ENCODE peak calls at places on chromosomes 7 and 10, in six cellular contexts. One of them, this sample, is unnamed.

GRCh38 chr7:2123360-2123759 is 109.4 kb downstream of the MAD1L1 start:
- DNase-seq in heart left ventricle: no peak
- DNase-seq in uterus: no peak
- DNase-seq in stomach: no peak
- DNase-seq in body of pancreas: no peak
- DNase-seq in ovary: no peak
- DNase-seq in this sample: no peak

GRCh38 chr10:132403511-132404168 is 6.6 kb downstream of the PWWP2B start:
- DNase-seq in stomach: peak; percentile 69
- DNase-seq in ovary: no peak
- DNase-seq in uterus: no peak
- DNase-seq in heart left ventricle: no peak
- DNase-seq in body of pancreas: peak; percentile 39
- DNase-seq in this sample: peak; percentile 43

GRCh38 chr10:66928000-66928770 is 2.3 kb downstream of the LRRTM3 start:
- DNase-seq in stomach: no peak
- DNase-seq in ovary: no peak
- DNase-seq in uterus: no peak
- DNase-seq in heart left ventricle: no peak
- DNase-seq in body of pancreas: no peak
- DNase-seq in this sample: peak; percentile 40

GRCh38 chr10:61721431-61721830 is 58.7 kb downstream of the CABCOCO1 start:
- DNase-seq in uterus: no peak
- DNase-seq in ovary: no peak
- DNase-seq in stomach: no peak
- DNase-seq in body of pancreas: no peak
- DNase-seq in heart left ventricle: no peak
- DNase-seq in this sample: no peak

GRCh38 chr10:50892467-50892866 is 7.0 kb upstream of the A1CF start:
- DNase-seq in uterus: no peak
- DNase-seq in body of pancreas: no peak
- DNase-seq in heart left ventricle: no peak
- DNase-seq in ovary: no peak
- DNase-seq in stomach: no peak
- DNase-seq in this sample: no peak

GRCh38 chr10:72083234-72084093 is 4.9 kb downstream of the SPOCK2 start:
- DNase-seq in body of pancreas: no peak
- DNase-seq in uterus: no peak
- DNase-seq in heart left ventricle: no peak
- DNase-seq in stomach: no peak
- DNase-seq in ovary: no peak
- DNase-seq in this sample: no peak

GRCh38 chr7:30789334-30789711 is 18.1 kb downstream of the MINDY4 start:
- DNase-seq in uterus: no peak
- DNase-seq in body of pancreas: peak; percentile 23
- DNase-seq in ovary: no peak
- DNase-seq in heart left ventricle: no peak
- DNase-seq in stomach: no peak
- DNase-seq in this sample: no peak

GRCh38 chr10:71725249-71725648 is 5.7 kb upstream of the C10orf105 start:
- DNase-seq in stomach: no peak
- DNase-seq in body of pancreas: no peak
- DNase-seq in uterus: no peak
- DNase-seq in heart left ventricle: no peak
- DNase-seq in ovary: no peak
- DNase-seq in this sample: no peak

GRCh38 chr7:82012453-82012852 is 242.6 kb upstream of the HGF start:
- DNase-seq in ovary: no peak
- DNase-seq in heart left ventricle: no peak
- DNase-seq in body of pancreas: no peak
- DNase-seq in stomach: no peak
- DNase-seq in uterus: no peak
- DNase-seq in this sample: no peak

GRCh38 chr7:126574838-126575250 is 677.9 kb downstream of the GRM8 start:
- DNase-seq in uterus: no peak
- DNase-seq in body of pancreas: no peak
- DNase-seq in stomach: no peak
- DNase-seq in heart left ventricle: no peak
- DNase-seq in ovary: no peak
- DNase-seq in this sample: no peak

GRCh38 chr7:157550300-157551275 is 213.8 kb downstream of the DNAJB6 start:
- DNase-seq in stomach: no peak
- DNase-seq in body of pancreas: no peak
- DNase-seq in uterus: no peak
- DNase-seq in ovary: no peak
- DNase-seq in heart left ventricle: no peak
- DNase-seq in this sample: no peak

GRCh38 chr10:86085136-86085535 is 281.5 kb downstream of the GRID1 start:
- DNase-seq in uterus: no peak
- DNase-seq in heart left ventricle: no peak
- DNase-seq in stomach: peak; percentile 24
- DNase-seq in ovary: no peak
- DNase-seq in body of pancreas: no peak
- DNase-seq in this sample: no peak

GRCh38 chr7:128053023-128053422 is 21.8 kb upstream of the LRRC4 start:
- DNase-seq in uterus: no peak
- DNase-seq in ovary: no peak
- DNase-seq in heart left ventricle: no peak
- DNase-seq in body of pancreas: peak; percentile 39
- DNase-seq in stomach: no peak
- DNase-seq in this sample: no peak

GRCh38 chr7:11471255-11471654 is 360.7 kb downstream of the THSD7A start:
- DNase-seq in stomach: no peak
- DNase-seq in body of pancreas: no peak
- DNase-seq in uterus: no peak
- DNase-seq in ovary: no peak
- DNase-seq in heart left ventricle: no peak
- DNase-seq in this sample: no peak

GRCh38 chr7:147879116-147879750 is 711.3 kb upstream of the C7orf33 start:
- DNase-seq in uterus: no peak
- DNase-seq in ovary: no peak
- DNase-seq in stomach: no peak
- DNase-seq in body of pancreas: no peak
- DNase-seq in heart left ventricle: no peak
- DNase-seq in this sample: no peak

GRCh38 chr7:137443616-137444015 is 100.1 kb upstream of the PTN start:
- DNase-seq in ovary: no peak
- DNase-seq in body of pancreas: no peak
- DNase-seq in heart left ventricle: no peak
- DNase-seq in stomach: no peak
- DNase-seq in uterus: no peak
- DNase-seq in this sample: no peak

GRCh38 chr10:132078746-132079345 is 13.1 kb downstream of the JAKMIP3 start:
- DNase-seq in ovary: no peak
- DNase-seq in body of pancreas: no peak
- DNase-seq in heart left ventricle: no peak
- DNase-seq in uterus: peak; percentile 8
- DNase-seq in stomach: no peak
- DNase-seq in this sample: peak; percentile 27

GRCh38 chr10:90418869-90419652 is 438.8 kb downstream of the HTR7 start:
- DNase-seq in ovary: no peak
- DNase-seq in stomach: no peak
- DNase-seq in uterus: no peak
- DNase-seq in heart left ventricle: no peak
- DNase-seq in body of pancreas: no peak
- DNase-seq in this sample: no peak

GRCh38 chr7:155861480-155861868 is 49.2 kb upstream of the SHH start:
- DNase-seq in body of pancreas: no peak
- DNase-seq in ovary: no peak
- DNase-seq in uterus: no peak
- DNase-seq in stomach: peak; percentile 25
- DNase-seq in heart left ventricle: no peak
- DNase-seq in this sample: peak; percentile 45

GRCh38 chr7:50356212-50356944 is 51.9 kb downstream of the IKZF1 start:
- DNase-seq in body of pancreas: peak; percentile 65
- DNase-seq in heart left ventricle: peak; percentile 18
- DNase-seq in stomach: no peak
- DNase-seq in uterus: no peak
- DNase-seq in ovary: no peak
- DNase-seq in this sample: no peak

GRCh38 chr7:151539055-151539714 is 19.5 kb upstream of the RHEB start:
- DNase-seq in stomach: no peak
- DNase-seq in body of pancreas: peak; percentile 29
- DNase-seq in ovary: no peak
- DNase-seq in uterus: no peak
- DNase-seq in heart left ventricle: peak; percentile 26
- DNase-seq in this sample: no peak

GRCh38 chr10:132728321-132728720 is 57.6 kb downstream of the NKX6-2 start:
- DNase-seq in uterus: no peak
- DNase-seq in ovary: no peak
- DNase-seq in body of pancreas: no peak
- DNase-seq in heart left ventricle: no peak
- DNase-seq in stomach: no peak
- DNase-seq in this sample: no peak

GRCh38 chr7:141674201-141674671 is 27.7 kb downstream of the DENND11 start:
- DNase-seq in uterus: no peak
- DNase-seq in ovary: no peak
- DNase-seq in body of pancreas: no peak
- DNase-seq in stomach: no peak
- DNase-seq in heart left ventricle: peak; percentile 45
- DNase-seq in this sample: no peak

DNA sequence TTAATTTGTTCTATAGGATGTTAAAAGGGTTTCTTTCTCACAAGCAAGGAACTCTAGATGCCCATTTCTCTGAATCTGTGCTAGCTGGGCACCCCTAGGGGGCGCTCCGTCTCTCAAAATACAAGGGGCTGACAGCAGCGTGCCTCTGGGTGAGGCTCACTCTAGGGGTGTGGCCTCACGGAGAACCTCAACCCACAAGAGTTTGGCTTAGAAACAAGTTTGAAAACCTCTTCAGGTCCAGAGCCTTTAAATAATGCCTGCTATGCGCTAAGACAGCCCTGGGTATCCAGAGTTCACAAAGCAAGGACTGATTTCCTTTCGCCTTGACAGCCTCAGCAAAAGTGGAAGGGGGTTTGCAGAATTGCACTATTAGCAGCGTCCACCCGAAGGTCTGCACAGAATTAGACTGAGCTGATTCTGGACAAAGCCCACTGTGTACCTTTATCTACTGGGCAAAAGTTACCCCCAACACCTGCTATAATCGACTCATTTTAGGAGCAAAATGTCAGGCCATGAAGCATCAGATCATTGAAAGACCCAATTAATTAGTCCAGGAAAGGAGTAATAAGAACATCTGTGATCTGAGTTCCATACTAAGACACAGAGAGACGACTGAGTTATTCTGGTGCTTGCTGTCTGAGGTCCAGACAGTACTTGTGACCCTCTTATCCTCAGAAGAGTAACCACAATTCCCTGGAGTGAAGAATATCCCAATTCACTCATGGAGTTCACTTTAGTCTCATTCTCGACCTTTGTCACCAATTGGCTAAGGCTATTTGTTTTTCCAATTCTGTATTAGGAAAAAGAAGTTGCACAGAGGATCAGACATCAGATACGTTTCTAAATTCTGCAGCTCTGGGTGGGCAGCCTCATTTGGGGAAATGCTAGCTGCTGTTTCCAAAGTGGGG is 574 bp upstream of the CPED1 start:
- DNase-seq in uterus: peak; percentile 89
- DNase-seq in heart left ventricle: peak; percentile 90
- DNase-seq in stomach: peak; percentile 86
- DNase-seq in ovary: peak; percentile 93
- DNase-seq in body of pancreas: peak; percentile 89
- DNase-seq in this sample: peak; percentile 82
- TF ChIP-seq POLR2A in uterus: peak; percentile 20
- TF ChIP-seq POLR2A in heart left ventricle: peak; percentile 26
- TF ChIP-seq POLR2A in stomach: no peak
- TF ChIP-seq POLR2A in ovary: no peak
- TF ChIP-seq POLR2A in body of pancreas: no peak
- TF ChIP-seq POLR2A in this sample: no peak

DNA sequence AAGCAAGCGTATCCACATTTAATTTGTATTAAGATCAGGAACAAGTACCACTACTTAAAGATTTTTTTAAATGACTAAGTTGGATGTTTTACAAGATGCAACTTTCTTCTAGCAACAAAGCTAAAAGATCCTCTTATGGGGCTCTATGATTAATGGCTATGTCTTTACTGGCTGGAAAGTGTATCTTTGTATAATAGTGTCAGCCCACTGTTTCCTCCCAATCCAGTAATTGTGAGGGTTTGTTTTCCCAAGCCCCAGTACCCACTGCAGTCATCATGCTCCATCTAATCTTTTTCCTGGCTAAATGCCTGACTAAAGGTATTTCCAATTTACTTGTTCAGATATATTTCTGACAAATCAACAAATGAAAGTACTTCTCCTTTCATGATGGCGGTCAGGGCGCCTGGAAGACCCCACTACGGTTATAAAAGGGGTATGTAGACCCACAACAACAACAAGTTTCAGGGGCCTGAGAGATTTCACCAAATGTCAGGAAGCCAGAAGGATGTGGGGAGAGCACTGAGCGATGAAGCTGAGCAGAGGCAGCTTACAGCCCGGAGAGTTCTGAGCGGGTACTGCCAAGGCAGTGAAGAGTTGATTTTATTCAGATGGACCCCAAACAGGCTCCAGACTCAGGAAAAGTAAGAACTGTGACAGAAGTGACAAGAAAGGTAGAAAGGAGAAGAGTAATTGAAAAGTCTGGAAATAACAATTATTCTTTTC is 222.6 kb upstream of the KLF14 start:
- DNase-seq in body of pancreas: no peak
- DNase-seq in heart left ventricle: no peak
- DNase-seq in ovary: no peak
- DNase-seq in uterus: no peak
- DNase-seq in stomach: no peak
- DNase-seq in this sample: no peak
- TF ChIP-seq POLR2A in body of pancreas: no peak
- TF ChIP-seq POLR2A in heart left ventricle: no peak
- TF ChIP-seq POLR2A in ovary: no peak
- TF ChIP-seq POLR2A in uterus: no peak
- TF ChIP-seq POLR2A in stomach: no peak
- TF ChIP-seq POLR2A in this sample: no peak

GRCh38 chr7:43570688-43571365 is 12.1 kb upstream of the STK17A start:
- DNase-seq in uterus: no peak
- DNase-seq in heart left ventricle: no peak
- DNase-seq in ovary: no peak
- DNase-seq in stomach: no peak
- DNase-seq in body of pancreas: no peak
- DNase-seq in this sample: no peak

GRCh38 chr7:43568529-43568928 is 14.4 kb upstream of the STK17A start:
- DNase-seq in uterus: no peak
- DNase-seq in heart left ventricle: no peak
- DNase-seq in ovary: no peak
- DNase-seq in stomach: no peak
- DNase-seq in body of pancreas: no peak
- DNase-seq in this sample: no peak

GRCh38 chr7:43569424-43569823 is 13.5 kb upstream of the STK17A start:
- DNase-seq in stomach: no peak
- DNase-seq in body of pancreas: no peak
- DNase-seq in heart left ventricle: no peak
- DNase-seq in uterus: no peak
- DNase-seq in ovary: no peak
- DNase-seq in this sample: no peak

GRCh38 chr7:43575506-43575905 is 7.4 kb upstream of the STK17A start:
- DNase-seq in uterus: no peak
- DNase-seq in stomach: no peak
- DNase-seq in heart left ventricle: no peak
- DNase-seq in body of pancreas: no peak
- DNase-seq in ovary: no peak
- DNase-seq in this sample: no peak

GRCh38 chr7:43572516-43573049 is 10.3 kb upstream of the STK17A start:
- DNase-seq in body of pancreas: peak; percentile 74
- DNase-seq in stomach: no peak
- DNase-seq in uterus: no peak
- DNase-seq in ovary: no peak
- DNase-seq in heart left ventricle: peak; percentile 23
- DNase-seq in this sample: peak; percentile 54
- TF ChIP-seq POLR2A in body of pancreas: no peak
- TF ChIP-seq POLR2A in stomach: no peak
- TF ChIP-seq POLR2A in uterus: no peak
- TF ChIP-seq POLR2A in ovary: no peak
- TF ChIP-seq POLR2A in heart left ventricle: no peak
- TF ChIP-seq POLR2A in this sample: no peak

GRCh38 chr10:101060036-101060950 is 1.5 kb upstream of the KAZALD1 start:
- DNase-seq in uterus: peak; percentile 93
- DNase-seq in heart left ventricle: peak; percentile 93
- DNase-seq in stomach: peak; percentile 94
- DNase-seq in ovary: peak; percentile 96
- DNase-seq in body of pancreas: peak; percentile 97
- DNase-seq in this sample: peak; percentile 94
- TF ChIP-seq POLR2A in uterus: no peak
- TF ChIP-seq POLR2A in heart left ventricle: no peak
- TF ChIP-seq POLR2A in stomach: no peak
- TF ChIP-seq POLR2A in ovary: no peak
- TF ChIP-seq POLR2A in body of pancreas: no peak
- TF ChIP-seq POLR2A in this sample: peak; percentile 7